ENCODE peak calls at places on chromosomes 4 and X, in eight cellular contexts. G, W, C, B, Q, E, L and Y are unnamed samples. For H3K27me3 and H3K36me3, the result is how much of the 10 kb centered on the place peaks cover.

GRCh38 chr4:54902976-54903375 is 222.4 kb downstream of the KDR start:
- DNase-seq in W (no peak), Q (no peak), C (no peak), G (peak), L (no peak), E (no peak), B (no peak), Y (no peak)

GRCh38 chrX:38347136-38347535 is 5.3 kb upstream of the OTC start:
- DNase-seq in B (no peak), Q (no peak), W (no peak), L (no peak), G (peak), C (no peak), E (no peak), Y (no peak)

GRCh38 chr4:187602339-187603092 is 393.1 kb upstream of the ZFP42 start:
- DNase-seq in C (no peak), Q (no peak), G (no peak), L (no peak), W (no peak), B (no peak), E (no peak), Y (no peak)

GRCh38 chrX:19611636-19612376 is 96.5 kb upstream of the MAP3K15 start:
- DNase-seq in E (no peak), C (no peak), Q (no peak), B (no peak), G (no peak), L (no peak), W (no peak), Y (no peak)

GRCh38 chr4:177339794-177340374 is 30.2 kb downstream of the NEIL3 start:
- DNase-seq in L (peak), B (no peak), E (no peak), G (peak), W (no peak), Q (no peak), C (no peak), Y (no peak)

GRCh38 chr4:106409901-106410889 is 41.6 kb upstream of the GIMD1 start:
- DNase-seq in B (no peak), E (no peak), Q (no peak), C (no peak), G (no peak), L (no peak), W (no peak), Y (no peak)

GRCh38 chrX:115560211-115560977 is 580 bp upstream of the PLS3 start:
- DNase-seq in L (no peak), C (no peak), B (peak), Q (no peak), W (no peak), G (no peak), E (no peak), Y (no peak)

GRCh38 chr4:140363558-140363957 is 9.9 kb upstream of the SCOC start:
- DNase-seq in B (no peak), C (no peak), W (no peak), E (no peak), Q (no peak), G (peak), L (no peak), Y (no peak)

GRCh38 chrX:35664838-35665237 is 133.3 kb upstream of the MAGEB16 start:
- DNase-seq in E (no peak), Q (no peak), C (no peak), B (no peak), G (peak), L (no peak), W (no peak), Y (no peak)

GRCh38 chr4:82217986-82218715 is 155.6 kb downstream of the HNRNPD start:
- DNase-seq in E (peak), L (peak), C (no peak), G (no peak), W (no peak), B (no peak), Q (no peak), Y (no peak)

GRCh38 chrX:21725498-21725897 is 32.4 kb downstream of the SMPX start:
- DNase-seq in W (no peak), G (peak), C (no peak), B (no peak), L (no peak), E (no peak), Q (no peak), Y (no peak)

GRCh38 chrX:154354516-154354915 is 19.9 kb downstream of the FLNA start:
- DNase-seq in B (no peak), W (peak), Q (no peak), E (no peak), C (no peak), L (peak), G (no peak), Y (no peak)

GRCh38 chrX:136163694-136164093 is 16.4 kb downstream of the FHL1 start:
- DNase-seq in L (no peak), E (no peak), Q (no peak), B (no peak), C (no peak), G (no peak), W (no peak), Y (no peak)

GRCh38 chr4:152920768-152921167 is 15.4 kb upstream of the FHDC1 start:
- DNase-seq in B (no peak), C (no peak), E (no peak), W (no peak), L (no peak), Q (peak), G (no peak), Y (no peak)

GRCh38 chrX:72609313-72609712 is 36.7 kb upstream of the HDAC8 start:
- DNase-seq in W (no peak), B (no peak), G (no peak), Q (no peak), C (no peak), L (no peak), E (no peak), Y (no peak)

GRCh38 chr4:184907216-184907615 is 81.4 kb upstream of the ACSL1 start:
- DNase-seq in W (no peak), Q (no peak), B (no peak), E (no peak), G (no peak), C (no peak), L (peak), Y (no peak)

GRCh38 chr4:156765277-156765676 is 206.3 kb downstream of the PDGFC start:
- DNase-seq in L (no peak), Q (no peak), C (no peak), E (no peak), B (no peak), G (no peak), W (no peak), Y (no peak)

GRCh38 chr4:112348488-112349158 is 51.5 kb downstream of the ALPK1 start:
- DNase-seq in L (no peak), B (no peak), C (peak), Q (peak), W (no peak), E (no peak), G (peak), Y (peak)

GRCh38 chr4:3862640-3863420 is 96.6 kb downstream of the ADRA2C start:
- DNase-seq in C (peak), W (no peak), G (no peak), L (no peak), Q (peak), B (peak), E (no peak), Y (no peak)

GRCh38 chr4:38050560-38051350 is 90.6 kb downstream of the PTTG2 start:
- DNase-seq in W (no peak), C (no peak), E (no peak), B (no peak), Q (no peak), G (peak), L (no peak), Y (no peak)

GRCh38 chrX:153179131-153179530 is at the start of gene MAGEA1:
- DNase-seq in E (no peak), L (no peak), G (no peak), W (peak), B (no peak), Q (no peak), C (no peak), Y (no peak)

GRCh38 chr4:1237981-1238675 is 10.8 kb downstream of the CTBP1 start:
- DNase-seq in B (peak), G (no peak), E (no peak), Q (no peak), L (no peak), W (peak), C (peak), Y (peak)

GRCh38 chr4:147059064-147059731 is 113.5 kb upstream of the TTC29 start:
- DNase-seq in C (no peak), L (no peak), E (no peak), G (no peak), B (no peak), W (no peak), Q (no peak), Y (no peak)

GRCh38 chr4:174055344-174055743 is 228.1 kb downstream of the FBXO8 start:
- DNase-seq in L (no peak), Q (no peak), E (no peak), W (no peak), C (no peak), G (no peak), B (no peak), Y (no peak)

GRCh38 chrX:65985922-65986588 is 53.8 kb downstream of the VSIG4 start:
- DNase-seq in G (peak), L (peak), B (peak), E (peak), C (no peak), W (no peak), Q (peak), Y (no peak)

GRCh38 chr4:170853422-170854021 is 763.8 kb upstream of the AADAT start:
- DNase-seq in G (peak), E (no peak), Q (peak), W (peak), C (peak), L (no peak), B (no peak), Y (no peak)

GRCh38 chrX:110226931-110227330 is 91.0 kb downstream of the AMMECR1 start:
- DNase-seq in B (no peak), Q (no peak), L (no peak), W (no peak), G (no peak), C (no peak), E (no peak), Y (no peak)

GRCh38 chr4:140158234-140159030 is 4.4 kb upstream of the MAML3 start:
- DNase-seq in Q (no peak), E (no peak), B (no peak), C (no peak), L (no peak), W (no peak), G (no peak), Y (no peak)

GRCh38 chr4:37989398-37990260 is 29.4 kb downstream of the PTTG2 start:
- DNase-seq in Q (no peak), E (no peak), C (no peak), L (no peak), B (no peak), W (no peak), G (no peak), Y (no peak)

GRCh38 chr4:26127851-26128337 is 192.9 kb upstream of the RBPJ start:
- DNase-seq in C (no peak), E (no peak), W (peak), Q (no peak), G (no peak), B (no peak), L (no peak), Y (no peak)

GRCh38 chrX:110745288-110745687 is 50.3 kb downstream of the CHRDL1 start:
- DNase-seq in E (no peak), C (no peak), L (no peak), G (no peak), Q (no peak), B (peak), W (no peak), Y (no peak)

GRCh38 chr4:56767567-56767966 is 53.9 kb downstream of the SPINK2 start:
- DNase-seq in Q (no peak), L (no peak), E (no peak), B (no peak), C (no peak), W (no peak), G (no peak), Y (no peak)

GRCh38 chrX:66017659-66018170 is 22.2 kb downstream of the VSIG4 start:
- DNase-seq in L (no peak), C (no peak), E (no peak), W (no peak), Q (no peak), B (no peak), G (no peak), Y (no peak)

GRCh38 chr4:124178449-124179021 is 534.0 kb downstream of the ANKRD50 start:
- DNase-seq in L (no peak), Q (no peak), G (no peak), W (no peak), B (no peak), E (no peak), C (no peak), Y (no peak)

GRCh38 chr4:76956961-76957738 is 7.6 kb downstream of the SEPTIN11 start:
- DNase-seq in C (peak), Q (no peak), W (no peak), G (no peak), B (no peak), E (no peak), L (no peak), Y (no peak)
- H3K27me3 ChIP-seq in C (under half), Q (under half), W (under half), G (under half), B (under half), E (under half), L (under half), Y (under half)

GRCh38 chr4:99058228-99058627 is 30.4 kb downstream of the ADH5 start:
- DNase-seq in B (no peak), E (no peak), Q (no peak), C (peak), W (no peak), L (no peak), G (no peak), Y (no peak)
- H3K36me3 ChIP-seq in B (under half), E (under half), Q (under half), C (half or more), W (under half), L (under half), G (under half), Y (under half)

DNA sequence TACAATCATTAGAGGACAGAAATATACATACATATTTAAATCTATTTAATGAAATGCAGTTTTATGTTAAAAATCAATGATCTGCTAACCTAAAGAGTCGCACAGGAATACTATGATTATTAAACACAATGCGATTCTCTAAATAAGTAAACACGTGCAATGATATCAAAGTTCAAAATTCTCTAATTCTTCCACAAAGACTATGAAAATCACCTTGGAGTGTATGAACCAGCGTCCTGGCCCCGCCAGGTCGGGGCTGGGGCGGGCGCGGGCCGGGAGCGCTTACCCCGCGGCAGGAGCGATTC is 608 bp upstream of the FAM200B start:
- DNase-seq in C (no peak), G (no peak), Q (no peak), B (no peak), L (no peak), E (no peak), W (no peak), Y (no peak)
- H3K27ac ChIP-seq in C (peak), G (peak), Q (peak), B (peak), L (peak), E (peak), W (no peak), Y (peak)

DNA sequence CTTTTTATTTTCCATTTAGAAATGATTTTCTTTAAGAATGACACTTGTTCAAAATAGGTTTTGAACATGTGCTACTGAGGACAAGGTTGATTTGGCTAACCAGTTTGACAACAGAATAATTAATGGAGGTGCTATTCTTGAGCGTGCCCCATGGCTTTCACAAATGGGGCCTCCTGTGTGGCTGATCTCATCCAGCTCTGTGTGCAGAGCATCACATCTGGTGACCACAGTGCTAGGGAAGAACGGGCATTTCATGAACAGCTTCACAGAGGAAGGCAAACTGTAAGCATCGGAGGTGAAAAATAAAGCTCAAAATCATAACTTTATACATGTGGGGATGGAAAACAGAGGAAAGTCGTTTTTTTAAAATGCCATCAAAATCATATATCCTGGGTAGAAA is 148.6 kb downstream of the SOWAHB start:
- DNase-seq in C (no peak), W (no peak), L (no peak), B (no peak), E (no peak), Q (no peak), G (no peak), Y (no peak)
- H3K27me3 ChIP-seq in C (under half), W (under half), L (under half), B (under half), E (under half), Q (under half), G (under half), Y (under half)

GRCh38 chrX:16754019-16754418 is 32.2 kb upstream of the TXLNG start:
- DNase-seq in C (no peak), L (no peak), Q (no peak), G (no peak), W (no peak), B (no peak), E (no peak), Y (no peak)

GRCh38 chrX:16745659-16746058 is 26.2 kb downstream of the SYAP1 start:
- DNase-seq in E (no peak), G (no peak), Q (no peak), W (no peak), L (no peak), B (no peak), C (no peak), Y (no peak)

GRCh38 chrX:16745102-16745501 is 25.7 kb downstream of the SYAP1 start:
- DNase-seq in G (no peak), C (no peak), Q (no peak), L (no peak), E (no peak), B (no peak), W (no peak), Y (no peak)

GRCh38 chrX:16748425-16748824 is 29.0 kb downstream of the SYAP1 start:
- DNase-seq in Q (no peak), E (no peak), L (no peak), W (no peak), B (no peak), C (no peak), G (no peak), Y (no peak)

GRCh38 chrX:16750136-16750535 is 30.7 kb downstream of the SYAP1 start:
- DNase-seq in Q (no peak), B (no peak), W (no peak), L (no peak), C (no peak), E (no peak), G (no peak), Y (no peak)
- H3K36me3 ChIP-seq in Q (under half), B (under half), W (under half), L (under half), C (half or more), E (under half), G (under half), Y (under half)

GRCh38 chrX:15299945-15300851 is 15.2 kb downstream of the ASB11 start:
- DNase-seq in B (no peak), L (peak), W (no peak), C (no peak), Q (peak), E (no peak), G (no peak), Y (no peak)
- H3K27ac ChIP-seq in B (no peak), L (no peak), W (no peak), C (peak), Q (no peak), E (no peak), G (no peak), Y (peak)

GRCh38 chr4:41883988-41884737 is 51.1 kb upstream of the TMEM33 start:
- DNase-seq in E (no peak), C (no peak), B (no peak), G (no peak), L (no peak), W (no peak), Q (no peak), Y (no peak)
- H3K27me3 ChIP-seq in E (under half), C (under half), B (under half), G (half or more), L (under half), W (under half), Q (under half), Y (under half)

DNA sequence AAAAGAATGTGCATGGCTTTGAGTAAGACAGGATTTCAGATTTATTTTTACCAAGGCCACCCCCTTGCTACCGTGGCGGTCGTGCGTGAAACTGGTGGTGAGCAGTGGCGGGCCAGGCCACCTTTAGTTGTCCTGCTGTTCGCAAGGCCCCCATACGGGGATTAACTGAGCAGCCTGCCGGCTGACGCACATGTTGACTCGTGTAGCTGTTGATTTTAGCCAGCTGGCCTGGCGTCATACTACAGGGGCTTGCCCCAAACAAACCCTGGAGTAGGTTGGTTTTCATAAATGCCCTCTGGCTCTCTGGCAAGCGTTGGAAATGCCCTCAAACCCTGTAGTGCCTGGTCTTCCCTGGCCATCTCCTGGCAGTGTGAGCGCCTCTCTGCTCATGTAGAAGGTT is 28.4 kb downstream of the WFS1 start:
- DNase-seq in B (no peak), E (no peak), C (no peak), Q (no peak), W (no peak), G (no peak), L (no peak), Y (no peak)
- H3K36me3 ChIP-seq in B (under half), E (under half), C (under half), Q (under half), W (under half), G (under half), L (under half), Y (under half)